ENCODE peak calls at places on chromosome 16, in ten cellular contexts. K is thyroid gland, C is A549, W is suprapubic skin, R is breast epithelium, L is adrenal gland, P is uterus, S is stomach, E is esophagus squamous epithelium, N is testis. Z is an unnamed sample. For H3K4me1, the result is how much of the 10 kb centered on the place peaks cover.

GRCh38 chr16:66605177-66605999 is 884 bp downstream of the CMTM3 start:
- DNase-seq in K (peak), C (peak), W (peak), R (no peak), L (peak), P (peak), S (peak), E (no peak), N (peak), Z (peak)

GRCh38 chr16:23969468-23970297 is 133.9 kb downstream of the PRKCB start:
- DNase-seq in K (no peak), C (no peak), W (no peak), R (no peak), L (no peak), P (no peak), S (no peak), E (no peak), N (no peak), Z (no peak)

GRCh38 chr16:20415541-20415940 is 6.2 kb downstream of the ACSM5 start:
- DNase-seq in K (no peak), C (no peak), W (no peak), R (no peak), L (no peak), P (no peak), S (no peak), E (no peak), N (no peak), Z (no peak)

GRCh38 chr16:28317040-28317880 is 24.9 kb downstream of the SBK1 start:
- DNase-seq in K (peak), C (peak), W (no peak), R (no peak), L (peak), P (no peak), S (peak), E (no peak), N (peak), Z (peak)

GRCh38 chr16:83211711-83212110 is 584.9 kb downstream of the CDH13 start:
- DNase-seq in K (no peak), C (no peak), W (no peak), R (no peak), L (no peak), P (no peak), S (no peak), E (no peak), N (no peak), Z (no peak)

GRCh38 chr16:25171390-25171789 is 45.4 kb upstream of the AQP8 start:
- DNase-seq in K (no peak), C (no peak), W (no peak), R (no peak), L (no peak), P (no peak), S (no peak), E (no peak), N (no peak), Z (peak)

GRCh38 chr16:88977028-88977844 is at the start of gene CBFA2T3:
- DNase-seq in K (peak), C (no peak), W (peak), R (peak), L (peak), P (peak), S (peak), E (peak), N (peak), Z (peak)

GRCh38 chr16:75506567-75506966 is 11.3 kb upstream of the CHST6 start:
- DNase-seq in K (no peak), C (peak), W (peak), R (peak), L (peak), P (no peak), S (no peak), E (no peak), N (no peak), Z (no peak)

GRCh38 chr16:66035096-66035495 is 331.4 kb upstream of the CDH5 start:
- DNase-seq in K (peak), C (no peak), W (no peak), R (no peak), L (no peak), P (no peak), S (no peak), E (no peak), N (no peak), Z (no peak)

GRCh38 chr16:54926166-54926838 is 4.4 kb upstream of the IRX5 start:
- DNase-seq in K (no peak), C (no peak), W (no peak), R (no peak), L (no peak), P (no peak), S (no peak), E (no peak), N (no peak), Z (no peak)

GRCh38 chr16:89052824-89053724 is 40.6 kb upstream of the ACSF3 start:
- DNase-seq in K (no peak), C (peak), W (no peak), R (peak), L (peak), P (no peak), S (peak), E (no peak), N (no peak), Z (peak)

GRCh38 chr16:68237243-68238028 is 1.5 kb upstream of the ESRP2 start:
- DNase-seq in K (peak), C (peak), W (peak), R (peak), L (peak), P (peak), S (peak), E (peak), N (peak), Z (peak)
- TF ChIP-seq POLR2A in K (peak), C (peak), W (peak), R (peak), L (peak), P (peak), S (peak), E (peak), N (no peak), Z (peak)

DNA sequence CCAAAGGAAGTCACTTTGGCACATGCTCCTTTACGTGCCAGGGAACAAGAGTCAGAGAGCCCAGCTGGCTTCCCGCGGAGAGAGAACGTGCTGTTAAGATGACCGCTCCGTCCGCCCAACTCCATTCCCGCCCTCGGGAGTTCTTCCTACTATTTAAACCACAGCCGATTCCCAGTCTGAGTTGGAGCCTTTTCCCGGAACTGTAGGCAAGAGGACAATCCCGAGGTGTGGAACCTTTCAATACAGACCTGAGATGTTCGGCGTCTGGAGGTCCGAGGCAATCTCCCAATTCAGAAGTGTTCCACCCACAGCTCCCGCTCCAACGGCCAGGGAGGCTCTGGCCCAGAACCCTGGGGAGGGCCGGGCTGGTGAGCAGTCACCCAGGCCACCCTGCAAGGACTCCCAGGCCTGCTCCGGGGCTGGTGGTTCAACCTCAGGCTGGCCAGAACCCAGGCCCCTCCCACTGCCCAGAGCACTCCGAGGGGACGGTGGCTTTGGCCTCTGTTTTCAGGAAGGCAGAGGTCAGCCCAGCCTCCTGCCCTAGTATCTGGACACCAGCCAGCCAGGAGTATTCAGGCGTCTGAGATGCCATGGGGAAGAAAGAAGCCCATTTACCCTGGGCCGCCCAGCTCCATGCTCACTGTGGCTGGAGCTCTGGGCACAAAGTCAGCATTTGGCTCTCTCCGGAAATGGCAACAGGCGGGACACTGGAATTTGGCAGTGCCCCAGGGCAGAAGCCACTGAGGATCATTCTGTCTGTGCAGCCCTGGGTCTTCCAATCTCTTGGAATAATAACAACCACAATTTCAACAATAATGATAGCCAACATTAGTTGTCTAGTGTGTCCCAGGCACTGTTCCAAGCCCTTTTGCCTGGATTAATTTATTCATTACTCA is 21.4 kb downstream of the EMP2 start:
- DNase-seq in K (peak), C (no peak), W (peak), R (peak), L (peak), P (peak), S (peak), E (no peak), N (peak), Z (peak)
- H3K4me3 ChIP-seq in K (no peak), C (no peak), W (peak), R (peak), L (no peak), P (no peak), S (peak), E (peak), N (no peak), Z (no peak)

GRCh38 chr16:2026461-2027023 is at the start of gene NHERF2:
- DNase-seq in K (peak), C (no peak), W (no peak), R (no peak), L (peak), P (no peak), S (peak), E (no peak), N (peak), Z (no peak)

GRCh38 chr16:2028146-2028545 is 1.4 kb downstream of the NHERF2 start:
- DNase-seq in K (no peak), C (no peak), W (no peak), R (no peak), L (no peak), P (no peak), S (no peak), E (no peak), N (no peak), Z (no peak)

GRCh38 chr16:2028620-2029220 is 2.0 kb downstream of the NHERF2 start:
- DNase-seq in K (no peak), C (no peak), W (no peak), R (no peak), L (no peak), P (no peak), S (peak), E (no peak), N (no peak), Z (no peak)

GRCh38 chr16:2025878-2026460 is 733 bp upstream of the NHERF2 start:
- DNase-seq in K (no peak), C (no peak), W (no peak), R (no peak), L (no peak), P (no peak), S (no peak), E (no peak), N (no peak), Z (no peak)

GRCh38 chr16:2027024-2028010 is 615 bp downstream of the NHERF2 start:
- DNase-seq in K (peak), C (peak), W (no peak), R (no peak), L (peak), P (no peak), S (no peak), E (no peak), N (peak), Z (no peak)
- H3K4me1 ChIP-seq in K (under half), C (under half), W (under half), R (under half), L (under half), P (under half), S (half or more), E (under half), N (under half), Z (under half)

DNA sequence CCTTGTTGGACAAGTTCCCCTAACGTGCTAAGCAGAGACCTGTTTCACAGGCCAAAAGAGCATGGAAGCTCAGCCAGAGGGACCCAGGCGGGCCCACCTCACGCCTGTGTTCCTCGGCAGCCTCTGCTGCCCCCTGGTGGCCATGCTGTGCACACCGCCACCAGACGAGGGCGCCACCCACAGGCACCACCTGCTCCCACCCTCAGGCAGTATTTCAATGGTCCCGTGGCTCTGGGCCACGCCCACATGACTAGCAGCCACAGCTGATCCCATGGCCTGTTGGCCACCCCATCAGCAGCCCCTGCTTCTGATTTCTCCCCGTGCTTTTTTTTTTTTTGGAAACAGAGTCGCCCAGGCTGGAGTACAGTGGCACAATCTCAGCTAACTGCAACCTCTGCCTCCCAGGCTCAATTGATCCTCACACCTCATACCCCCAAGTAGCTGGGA is 18.9 kb downstream of the MPG start:
- DNase-seq in K (peak), C (peak), W (peak), R (peak), L (peak), P (peak), S (peak), E (no peak), N (peak), Z (peak)
- TF ChIP-seq POLR2A in K (no peak), C (no peak), W (no peak), R (no peak), L (no peak), P (no peak), S (no peak), E (no peak), N (no peak), Z (no peak)

DNA sequence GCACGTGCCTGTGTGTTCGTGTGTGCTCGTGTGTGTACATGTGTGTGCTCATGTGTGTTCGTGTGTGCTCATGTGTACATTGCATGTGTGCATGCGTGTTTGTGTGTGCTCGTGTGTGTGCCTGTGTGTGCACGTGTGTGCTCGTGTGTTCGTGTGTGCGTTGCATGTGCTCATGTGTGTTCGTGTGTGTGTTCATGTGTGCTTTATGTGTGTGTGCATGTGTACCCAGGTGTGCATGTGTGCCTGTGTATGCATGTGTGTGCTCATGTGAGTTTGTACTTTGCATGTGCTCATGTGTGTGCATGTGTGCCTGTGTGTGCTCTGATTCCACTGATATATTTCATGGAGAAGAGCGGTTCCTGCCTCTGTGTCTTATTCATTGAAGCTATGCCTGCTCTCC is 265.5 kb downstream of the FOXL1 start:
- DNase-seq in K (no peak), C (no peak), W (no peak), R (no peak), L (no peak), P (no peak), S (no peak), E (no peak), N (no peak), Z (no peak)
- H3K4me3 ChIP-seq in K (no peak), C (no peak), W (no peak), R (no peak), L (no peak), P (no peak), S (no peak), E (no peak), N (no peak), Z (no peak)

DNA sequence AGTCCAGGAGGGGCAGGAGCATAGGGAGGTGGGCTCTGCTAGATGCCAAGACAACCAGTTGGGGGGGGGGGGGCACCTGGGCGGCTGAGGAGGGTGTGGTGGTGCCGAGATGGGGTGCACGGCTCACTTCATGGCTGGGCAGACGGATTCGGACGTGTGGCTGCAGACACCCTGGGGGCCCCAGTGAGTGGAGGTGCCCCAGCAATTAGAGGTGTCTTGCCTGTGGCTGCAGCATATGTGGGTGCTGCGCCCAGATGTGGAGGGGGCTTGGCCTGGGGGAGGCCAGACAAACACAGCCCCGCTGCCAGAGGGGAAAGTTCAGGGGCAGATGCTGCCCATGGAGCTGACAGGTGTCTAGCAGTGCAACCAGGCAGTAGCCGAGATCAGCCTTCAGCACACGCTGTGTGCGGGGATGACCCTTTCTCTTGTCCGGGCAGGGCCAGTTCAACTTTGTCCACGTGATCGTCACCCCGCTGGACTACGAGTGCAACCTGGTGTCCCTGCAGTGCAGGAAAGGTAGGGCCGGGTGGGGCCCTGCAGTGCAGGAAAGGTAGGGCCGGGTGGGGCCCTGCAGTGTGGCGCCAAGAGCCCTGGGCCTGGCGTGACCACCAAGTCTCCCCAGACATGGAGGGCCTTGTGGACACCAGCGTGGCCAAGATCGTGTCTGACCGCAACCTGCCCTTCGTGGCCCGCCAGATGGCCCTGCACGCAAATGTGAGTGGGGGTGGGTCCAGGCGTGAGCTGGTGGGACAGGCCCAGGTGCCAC is 39.8 kb downstream of the TSC2 start:
- DNase-seq in K (no peak), C (no peak), W (no peak), R (no peak), L (no peak), P (no peak), S (no peak), E (no peak), N (no peak), Z (no peak)
- H3K4me1 ChIP-seq in K (under half), C (under half), W (half or more), R (under half), L (under half), P (under half), S (half or more), E (under half), N (under half), Z (under half)

GRCh38 chr16:82167670-82168069 is 2.4 kb downstream of the MPHOSPH6 start:
- DNase-seq in K (no peak), C (no peak), W (no peak), R (no peak), L (no peak), P (no peak), S (no peak), E (no peak), N (no peak), Z (no peak)

GRCh38 chr16:82175627-82176026 is 5.6 kb upstream of the MPHOSPH6 start:
- DNase-seq in K (no peak), C (no peak), W (no peak), R (no peak), L (no peak), P (no peak), S (no peak), E (no peak), N (no peak), Z (no peak)

DNA sequence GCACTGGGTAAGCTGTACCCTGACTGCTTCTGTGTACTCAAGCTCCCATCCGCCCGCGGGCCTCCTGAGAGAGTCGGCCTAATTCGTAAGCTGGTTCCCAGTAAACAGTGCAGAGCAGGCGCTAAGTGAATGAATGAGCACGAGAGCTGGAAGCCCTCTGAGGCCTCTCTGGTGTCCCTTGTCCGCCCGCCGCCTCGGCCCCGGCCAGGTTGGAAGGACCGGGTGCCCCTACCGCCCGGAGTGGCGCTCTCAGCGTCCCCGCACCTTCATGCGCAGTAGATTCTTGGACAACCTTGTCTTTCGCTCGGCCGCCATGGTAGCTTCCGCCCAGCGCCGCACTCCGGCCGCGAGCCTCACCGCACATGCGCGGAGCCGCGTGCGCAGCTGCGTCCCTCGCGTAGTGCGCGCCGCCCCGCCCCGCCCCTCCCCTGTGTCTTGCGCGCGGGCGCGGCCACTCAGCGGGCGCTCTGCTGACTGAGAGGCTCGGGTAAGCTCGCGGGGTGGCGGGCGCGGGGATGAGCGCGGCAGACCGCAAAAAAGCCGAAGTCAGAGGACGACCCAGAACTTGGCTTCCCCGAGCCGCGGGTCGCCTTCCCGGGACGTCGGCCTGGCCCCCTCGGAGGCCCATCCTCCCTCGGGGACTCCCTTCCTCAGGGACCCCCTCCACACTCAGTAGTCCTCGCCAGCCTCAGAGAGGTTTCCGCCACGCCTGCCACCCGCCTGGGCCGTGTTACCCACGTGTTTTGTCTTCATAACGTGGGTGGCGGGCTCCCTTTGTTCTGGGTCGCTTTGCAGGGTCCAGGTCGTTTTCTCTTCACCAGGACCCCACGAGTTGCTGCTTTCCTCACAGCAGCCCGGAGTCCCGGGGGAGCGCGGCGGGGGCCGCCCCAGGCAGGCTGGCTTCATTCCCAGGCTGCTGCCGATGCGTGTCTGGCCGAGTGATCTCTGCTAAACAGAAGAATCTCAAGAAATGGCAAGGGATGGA is at the start of gene MPHOSPH6:
- DNase-seq in K (peak), C (peak), W (peak), R (peak), L (peak), P (peak), S (peak), E (peak), N (peak), Z (peak)
- TF ChIP-seq POLR2A in K (peak), C (peak), W (peak), R (no peak), L (no peak), P (peak), S (no peak), E (peak), N (no peak), Z (peak)